ENCODE peak calls at places on chromosomes 6 and 20, in five cellular contexts. I is Peyer's patch, W is fibroblast of lung, D is GM23248, Z is aorta. M is an unnamed sample. For H3K4me1, the result is how much of the 10 kb centered on the place peaks cover.

GRCh38 chr6:51514396-51515051 is 572.9 kb downstream of the PKHD1 start:
- DNase-seq in I (no peak), W (peak), D (peak), Z (no peak), M (peak)

GRCh38 chr6:46730918-46731461 is 4.2 kb downstream of the PLA2G7 start:
- DNase-seq in I (no peak), W (no peak), D (no peak), Z (no peak), M (no peak)

GRCh38 chr6:13355043-13355945 is 27.0 kb upstream of the TBC1D7 start:
- DNase-seq in I (no peak), W (peak), D (peak), Z (no peak), M (peak)

GRCh38 chr20:24498641-24499040 is 29.2 kb downstream of the SYNDIG1 start:
- DNase-seq in I (no peak), W (no peak), D (no peak), Z (no peak), M (no peak)

GRCh38 chr6:130178692-130179091 is 44.1 kb downstream of the SAMD3 start:
- DNase-seq in I (no peak), W (peak), D (peak), Z (no peak), M (no peak)

GRCh38 chr6:74741608-74742007 is 464.2 kb downstream of the COL12A1 start:
- DNase-seq in I (no peak), W (no peak), D (no peak), Z (no peak), M (peak)

GRCh38 chr20:36454664-36455427 is 86.5 kb upstream of the MYL9 start:
- DNase-seq in I (no peak), W (peak), D (peak), Z (no peak), M (peak)

GRCh38 chr6:157607317-157608109 is 215.5 kb upstream of the SNX9 start:
- DNase-seq in I (no peak), W (no peak), D (no peak), Z (no peak), M (peak)

GRCh38 chr6:35391240-35391968 is 49.0 kb downstream of the PPARD start:
- DNase-seq in I (no peak), W (peak), D (peak), Z (peak), M (peak)

GRCh38 chr20:34703573-34704176 is 469 bp upstream of the TP53INP2 start:
- DNase-seq in I (no peak), W (peak), D (peak), Z (peak), M (peak)

GRCh38 chr6:52388790-52389189 is 26.8 kb downstream of the PAQR8 start:
- DNase-seq in I (no peak), W (no peak), D (no peak), Z (no peak), M (no peak)

GRCh38 chr20:25389381-25389857 is 1.2 kb downstream of the ABHD12 start:
- DNase-seq in I (no peak), W (peak), D (peak), Z (no peak), M (no peak)

GRCh38 chr20:47055699-47056369 is 161.2 kb downstream of the EYA2 start:
- DNase-seq in I (no peak), W (peak), D (peak), Z (no peak), M (no peak)

GRCh38 chr6:42520786-42521607 is 42.8 kb upstream of the UBR2 start:
- DNase-seq in I (no peak), W (peak), D (peak), Z (no peak), M (no peak)

GRCh38 chr6:156455847-156456246 is 321.3 kb upstream of the ARID1B start:
- DNase-seq in I (no peak), W (no peak), D (no peak), Z (no peak), M (no peak)

GRCh38 chr20:50085481-50086365 is 27.2 kb downstream of the UBE2V1 start:
- DNase-seq in I (no peak), W (peak), D (peak), Z (peak), M (peak)

GRCh38 chr6:22098623-22099022 is 198.2 kb downstream of the PRL start:
- DNase-seq in I (no peak), W (no peak), D (no peak), Z (no peak), M (peak)

GRCh38 chr6:152765331-152765730 is 14.7 kb downstream of the VIP start:
- DNase-seq in I (no peak), W (no peak), D (no peak), Z (no peak), M (no peak)
- H3K4me1 ChIP-seq in I (under half), W (under half), D (under half), Z (under half), M (under half)

GRCh38 chr6:121443953-121444590 is 8.6 kb downstream of the GJA1 start:
- DNase-seq in I (no peak), W (peak), D (peak), Z (no peak), M (no peak)
- H3K4me1 ChIP-seq in I (under half), W (under half), D (half or more), Z (under half), M (under half)

DNA sequence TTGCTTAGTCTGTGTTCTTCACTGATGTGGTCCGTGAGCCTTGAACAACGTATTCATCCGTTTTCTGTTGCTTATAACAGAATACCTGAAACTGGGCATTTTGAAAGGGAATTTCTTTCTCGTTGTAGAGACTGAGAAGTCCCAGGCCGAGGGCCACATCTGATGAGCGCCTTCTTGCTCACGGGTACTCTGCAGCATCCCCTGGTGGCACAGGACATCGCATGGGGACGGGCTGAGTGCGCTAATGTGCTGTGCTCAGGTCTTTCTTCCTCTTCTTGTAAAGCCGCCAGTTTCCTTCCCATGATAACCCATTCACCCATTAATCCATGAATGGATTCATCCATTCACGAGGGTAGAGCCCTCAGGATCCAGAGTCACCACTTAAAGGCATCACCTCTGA is 161.0 kb downstream of the NFATC2 start:
- DNase-seq in I (no peak), W (no peak), D (no peak), Z (no peak), M (no peak)
- H3K4me1 ChIP-seq in I (under half), W (under half), D (under half), Z (under half), M (under half)

GRCh38 chr6:15623282-15624116 is 39.3 kb downstream of the DTNBP1 start:
- DNase-seq in I (no peak), W (no peak), D (peak), Z (no peak), M (peak)
- H3K4me1 ChIP-seq in I (under half), W (under half), D (under half), Z (under half), M (under half)

DNA sequence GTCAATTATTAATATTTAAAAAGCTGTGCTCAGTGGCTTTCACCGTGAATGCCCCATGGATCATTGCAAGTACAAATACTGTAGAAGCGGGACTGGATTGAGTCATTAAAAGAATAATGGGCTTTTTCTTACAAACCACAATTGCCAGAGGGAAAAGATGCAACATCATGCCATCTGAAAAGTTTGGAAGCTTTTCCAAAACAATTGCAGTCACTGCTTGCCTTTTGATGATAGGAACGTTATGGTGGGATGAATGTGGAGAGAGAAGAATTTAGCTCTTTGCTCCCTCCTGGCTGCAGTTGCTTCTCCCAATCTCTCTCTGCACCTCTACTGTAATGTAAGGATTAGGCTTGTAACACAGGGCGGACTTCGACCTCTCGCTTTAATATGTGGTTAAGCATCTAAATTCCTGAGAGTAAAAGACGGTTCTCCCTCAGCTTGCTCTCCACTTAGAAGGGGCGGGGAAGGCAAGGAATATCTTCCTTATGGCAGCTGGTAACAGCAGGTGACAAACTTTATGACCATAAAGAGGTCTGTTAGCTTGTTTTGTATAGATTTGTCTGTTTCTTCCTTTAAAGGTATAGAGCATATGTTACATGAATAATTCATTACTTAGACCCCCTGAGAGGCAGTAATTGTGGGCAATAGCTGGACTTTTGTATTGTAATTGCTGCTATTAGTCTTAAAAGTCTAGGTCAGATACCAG is 376.1 kb downstream of the UTRN start:
- DNase-seq in I (no peak), W (peak), D (peak), Z (no peak), M (peak)
- H3K4me1 ChIP-seq in I (under half), W (under half), D (under half), Z (under half), M (under half)

M was measured in SJCRH30.